ENCODE peak calls at places on chromosomes 13 and 19, in six cellular contexts. E is CD8-positive, alpha-beta memory T cell; P is H1; H is osteoblast; X is endodermal cell; O is heart left ventricle. A is an unnamed sample.

GRCh38 chr19:8208119-8208709 is 956 bp upstream of the CERS4 start:
- DNase-seq in E (no peak), O (no peak), H (peak; percentile 72), P (peak; percentile 63), X (peak; percentile 87), A (no peak)

GRCh38 chr19:45038931-45039893 is at the start of gene CLASRP:
- DNase-seq in E (peak; percentile 90), P (peak; percentile 92), X (peak; percentile 94), H (peak; percentile 98), O (peak; percentile 94), A (peak; percentile 90)

GRCh38 chr13:20492641-20493040 is 33.0 kb downstream of the CRYL1 start:
- DNase-seq in X (peak; percentile 77), O (no peak), H (no peak), P (peak; percentile 58), E (no peak), A (no peak)

GRCh38 chr19:43726736-43727592 is 11.1 kb downstream of the IRGC start:
- DNase-seq in E (no peak), P (no peak), H (peak; percentile 76), X (no peak), O (peak; percentile 47), A (no peak)

GRCh38 chr19:28171983-28172382 is 1041.0 kb downstream of the UQCRFS1 start:
- DNase-seq in E (no peak), O (no peak), X (no peak), P (no peak), H (no peak), A (no peak)

GRCh38 chr13:39616087-39616694 is 13.2 kb upstream of the LHFPL6 start:
- DNase-seq in E (peak; percentile 56), O (peak; percentile 56), P (no peak), H (no peak), X (peak; percentile 79), A (peak; percentile 79)

GRCh38 chr13:111482806-111483620 is 162.6 kb downstream of the TEX29 start:
- DNase-seq in O (no peak), X (no peak), H (peak; percentile 37), P (no peak), E (no peak), A (no peak)

GRCh38 chr19:13277104-13277809 is 127.0 kb downstream of the IER2 start:
- DNase-seq in O (peak; percentile 50), X (peak; percentile 81), H (no peak), E (peak; percentile 64), P (peak; percentile 72), A (peak; percentile 71)

GRCh38 chr19:8377598-8377997 is 12.6 kb upstream of the RAB11B start:
- DNase-seq in O (no peak), E (no peak), H (peak; percentile 27), X (no peak), P (no peak), A (no peak)

GRCh38 chr13:113207890-113208423 is 512 bp downstream of the PCID2 start:
- DNase-seq in X (peak; percentile 76), P (peak; percentile 67), O (peak; percentile 36), H (peak; percentile 85), E (no peak), A (peak; percentile 4)

GRCh38 chr13:48316826-48317510 is 13.4 kb downstream of the RB1 start:
- DNase-seq in O (no peak), X (no peak), P (no peak), H (no peak), E (no peak), A (no peak)

GRCh38 chr13:48492123-48493075 is 40.5 kb downstream of the RCBTB2 start:
- DNase-seq in E (peak; percentile 85), P (no peak), O (peak; percentile 88), X (no peak), H (peak; percentile 86), A (no peak)

GRCh38 chr13:63184693-63185092 is 1769.0 kb upstream of the PCDH20 start:
- DNase-seq in P (peak; percentile 51), O (no peak), X (peak; percentile 88), E (no peak), H (no peak), A (peak; percentile 60)

GRCh38 chr13:21663197-21663596 is 7.7 kb upstream of the FGF9 start:
- DNase-seq in X (no peak), H (no peak), P (no peak), E (no peak), O (no peak), A (no peak)

GRCh38 chr19:17614476-17614875 is 59.0 kb downstream of the COLGALT1 start:
- DNase-seq in P (no peak), X (no peak), E (no peak), O (no peak), H (peak; percentile 66), A (no peak)

GRCh38 chr13:28321751-28322150 is 173.2 kb downstream of the FLT1 start:
- DNase-seq in X (no peak), O (no peak), H (peak; percentile 72), E (no peak), P (no peak), A (no peak)

GRCh38 chr19:39918183-39918651 is 16.2 kb downstream of the FCGBP start:
- DNase-seq in O (no peak), E (no peak), P (no peak), X (peak; percentile 31), H (peak; percentile 51), A (no peak)

GRCh38 chr19:41321600-41322270 is 11.8 kb downstream of the CCDC97 start:
- DNase-seq in P (peak; percentile 80), O (no peak), X (peak; percentile 91), H (peak; percentile 99), E (no peak), A (peak; percentile 25)

GRCh38 chr19:19399733-19400438 is 5.6 kb upstream of the GATAD2A start:
- DNase-seq in X (no peak), P (no peak), O (no peak), E (peak; percentile 2), H (peak; percentile 84), A (no peak)

GRCh38 chr19:42153606-42154405 is 21.6 kb upstream of the POU2F2 start:
- DNase-seq in E (no peak), O (no peak), X (no peak), H (peak; percentile 65), P (no peak), A (no peak)

GRCh38 chr13:77055158-77055557 is 28.2 kb upstream of the FBXL3 start:
- DNase-seq in P (no peak), O (no peak), X (no peak), H (no peak), E (no peak), A (no peak)

GRCh38 chr13:44312898-44313551 is 60.6 kb upstream of the SERP2 start:
- DNase-seq in X (no peak), H (peak; percentile 82), E (no peak), P (no peak), O (no peak), A (no peak)

GRCh38 chr19:2387367-2388288 is 27.6 kb downstream of the TMPRSS9 start:
- DNase-seq in P (no peak), E (no peak), X (no peak), H (no peak), O (no peak), A (no peak)

GRCh38 chr13:44088911-44089851 is 209.5 kb downstream of the LACC1 start:
- DNase-seq in H (no peak), X (no peak), E (no peak), O (no peak), P (no peak), A (no peak)

GRCh38 chr19:3653865-3654513 is 27.4 kb upstream of the CACTIN start:
- DNase-seq in H (no peak), E (no peak), O (no peak), P (peak; percentile 57), X (peak; percentile 74), A (no peak)

GRCh38 chr13:77143325-77143907 is 116.5 kb upstream of the FBXL3 start:
- DNase-seq in X (no peak), E (no peak), H (no peak), P (no peak), O (no peak), A (no peak)

GRCh38 chr13:113076681-113077401 is 28.8 kb upstream of the F7 start:
- DNase-seq in O (no peak), X (no peak), P (no peak), H (no peak), E (peak; percentile 33), A (no peak)

DNA sequence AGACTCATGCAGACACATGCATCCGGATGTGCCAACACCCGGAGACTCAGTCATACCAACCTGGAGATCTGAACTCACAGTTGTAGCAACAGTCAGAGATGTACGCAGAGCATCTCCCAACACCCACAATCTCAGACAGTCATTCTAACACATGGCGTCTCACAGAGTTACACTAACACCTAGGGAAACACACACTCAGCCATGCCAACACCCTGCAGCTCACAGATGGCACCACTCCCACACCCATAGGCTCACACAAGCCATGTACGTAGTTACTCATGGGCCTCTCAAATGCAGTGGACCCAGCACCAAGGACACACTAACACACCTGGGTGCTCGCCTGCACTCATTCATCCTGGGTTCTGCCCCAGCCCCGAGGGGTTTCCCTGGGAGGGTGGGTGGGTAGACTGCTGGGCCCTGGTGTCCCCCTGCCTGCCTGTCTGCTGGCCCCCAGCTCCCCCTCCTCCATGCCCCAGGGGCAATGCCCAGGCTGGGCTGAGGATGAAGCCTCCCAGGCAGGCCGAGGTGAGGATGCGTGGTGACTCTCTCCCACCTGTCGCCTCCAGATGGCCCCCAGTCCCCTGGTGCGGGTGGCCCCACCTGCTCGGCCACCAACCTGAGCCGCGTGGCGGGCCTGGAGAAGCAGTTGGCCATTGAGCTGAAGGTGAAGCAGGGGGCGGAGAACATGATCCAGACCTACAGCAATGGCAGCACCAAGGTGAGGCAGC is 10.0 kb downstream of the PKN1 start:
- DNase-seq in E (no peak), H (no peak), X (no peak), O (no peak), P (no peak), A (no peak)
- H3K36me3 ChIP-seq in E (peaks cover 56% of the 10 kb centered on the region), H (peaks cover 38% of the 10 kb centered on the region), X (peaks cover 37% of the 10 kb centered on the region), O (peaks cover 71% of the 10 kb centered on the region), P (peaks cover 38% of the 10 kb centered on the region), A (peaks cover 63% of the 10 kb centered on the region)

DNA sequence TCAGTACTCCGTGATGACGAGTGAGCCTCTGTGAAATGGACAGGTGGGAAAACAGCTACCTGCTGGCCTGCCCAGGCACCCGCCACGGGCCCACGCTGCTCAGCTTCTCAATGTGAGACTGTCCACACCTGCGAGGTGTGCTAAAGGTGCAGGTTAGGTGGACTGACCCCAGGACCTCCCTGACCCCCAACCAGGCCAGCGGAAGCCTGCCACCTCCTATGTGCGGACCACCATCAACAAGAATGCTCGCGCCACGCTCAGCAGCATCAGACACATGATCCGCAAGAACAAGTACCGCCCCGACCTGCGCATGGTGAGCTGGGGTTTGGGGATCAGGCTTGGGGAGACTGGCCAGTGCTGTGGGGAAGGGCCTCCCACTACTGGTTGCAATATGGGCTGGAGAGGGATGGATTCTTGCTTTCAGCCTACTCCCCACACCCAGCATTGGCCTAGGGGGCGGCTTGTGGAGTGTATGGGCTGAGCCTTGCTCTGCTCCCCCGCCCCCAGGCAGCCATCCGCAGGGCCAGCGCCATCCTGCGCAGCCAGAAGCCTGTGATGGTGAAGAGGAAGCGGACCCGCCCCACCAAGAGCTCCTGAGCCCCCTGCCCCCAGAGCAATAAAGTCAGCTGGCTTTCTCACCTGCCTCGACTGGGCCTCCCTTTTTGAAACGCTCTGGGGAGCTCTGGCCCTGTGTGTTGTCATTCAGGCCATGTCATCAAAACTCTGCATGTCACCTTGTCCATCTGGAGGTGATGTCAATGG is 2.2 kb downstream of the RPL28 start:
- DNase-seq in H (peak; percentile 36), P (no peak), O (no peak), E (no peak), X (no peak), A (no peak)
- H3K4me3 ChIP-seq in H (peak overlapping the region; percentile 95), P (peak overlapping the region; percentile 91), O (no peak overlapping the region), E (peak overlapping the region; percentile 99), X (peak overlapping the region; percentile 99), A (peak overlapping the region; percentile 88)

GRCh38 chr19:1253514-1254080 is 5.2 kb downstream of the MIDN start:
- DNase-seq in X (no peak), E (no peak), O (no peak), P (no peak), H (no peak), A (no peak)
- H3K4me1 ChIP-seq in X (peaks cover 5% of the 10 kb centered on the region), E (peaks cover 52% of the 10 kb centered on the region), O (peaks cover 25% of the 10 kb centered on the region), P (peaks cover 17% of the 10 kb centered on the region), H (peaks cover 35% of the 10 kb centered on the region), A (no peaks in the 10 kb centered on the region)

GRCh38 chr19:5086232-5086631 is 117.3 kb downstream of the KDM4B start:
- DNase-seq in P (no peak), H (no peak), O (no peak), E (no peak), X (no peak), A (no peak)
- H3K36me3 ChIP-seq in P (peaks cover 3% of the 10 kb centered on the region), H (peaks cover 16% of the 10 kb centered on the region), O (peaks cover 63% of the 10 kb centered on the region), E (no peaks in the 10 kb centered on the region), X (peaks cover 18% of the 10 kb centered on the region), A (no peaks in the 10 kb centered on the region)